ENCODE peak calls at places on chromosome 18, in ten cellular contexts. Z is activated CD8-positive, alpha-beta memory T cell treated with anti-CD3 and anti-CD28 coated beads for 24 hours; X is stimulated activated CD4-positive, alpha-beta T cell treated with anti-CD3 and anti-CD28 coated beads, TNF-alpha, amount 100 ng/mL, for 4 hours; G is sciatic nerve; F is psoas muscle; A is HS-5; N is COR-L47; D is amniotic stem cell; S is cardiac muscle cell; M is Right ventricle myocardium superior. K is an unnamed sample.

GRCh38 chr18:21656402-21656801 is 44.3 kb downstream of the SNRPD1 start:
- DNase-seq in Z (no peak), X (no peak), G (no peak), F (no peak), A (peak), N (no peak), D (peak), S (no peak), M (no peak), K (no peak)

GRCh38 chr18:9104244-9104901 is 1.9 kb downstream of the NDUFV2 start:
- DNase-seq in Z (no peak), X (no peak), G (no peak), F (no peak), A (no peak), N (no peak), D (no peak), S (no peak), M (no peak), K (no peak)

GRCh38 chr18:59155140-59155539 is 15.5 kb downstream of the SEC11C start:
- DNase-seq in Z (no peak), X (no peak), G (no peak), F (no peak), A (peak), N (no peak), D (peak), S (no peak), M (no peak), K (no peak)

GRCh38 chr18:58005885-58006523 is 38.0 kb upstream of the NEDD4L start:
- DNase-seq in Z (no peak), X (no peak), G (no peak), F (no peak), A (peak), N (no peak), D (no peak), S (no peak), M (no peak), K (no peak)

GRCh38 chr18:55886886-55887285 is 298.9 kb upstream of the TCF4 start:
- DNase-seq in Z (no peak), X (no peak), G (no peak), F (no peak), A (no peak), N (no peak), D (no peak), S (no peak), M (no peak), K (no peak)

GRCh38 chr18:23703057-23703986 is 14.1 kb downstream of the LAMA3 start:
- DNase-seq in Z (no peak), X (no peak), G (no peak), F (no peak), A (no peak), N (peak), D (peak), S (peak), M (no peak), K (peak)

GRCh38 chr18:1467461-1467964 is 562.8 kb downstream of the ADCYAP1 start:
- DNase-seq in Z (no peak), X (no peak), G (no peak), F (no peak), A (no peak), N (no peak), D (no peak), S (no peak), M (no peak), K (no peak)

GRCh38 chr18:11974741-11975325 is 6.5 kb upstream of the IMPA2 start:
- DNase-seq in Z (no peak), X (no peak), G (peak), F (no peak), A (no peak), N (no peak), D (no peak), S (no peak), M (no peak), K (no peak)

GRCh38 chr18:33839452-33840225 is 261.6 kb downstream of the ASXL3 start:
- DNase-seq in Z (no peak), X (no peak), G (no peak), F (peak), A (no peak), N (peak), D (peak), S (peak), M (no peak), K (peak)

GRCh38 chr18:76459687-76460350 is 35.2 kb downstream of the ZNF516 start:
- DNase-seq in Z (peak), X (no peak), G (peak), F (peak), A (peak), N (no peak), D (peak), S (no peak), M (no peak), K (no peak)

GRCh38 chr18:50422286-50422898 is 47.5 kb downstream of the SKA1 start:
- DNase-seq in Z (no peak), X (no peak), G (no peak), F (no peak), A (no peak), N (no peak), D (no peak), S (no peak), M (no peak), K (no peak)

GRCh38 chr18:51107082-51107481 is 77.1 kb downstream of the SMAD4 start:
- DNase-seq in Z (no peak), X (no peak), G (no peak), F (no peak), A (no peak), N (no peak), D (no peak), S (no peak), M (no peak), K (no peak)

GRCh38 chr18:2494921-2495320 is 76.4 kb downstream of the METTL4 start:
- DNase-seq in Z (no peak), X (no peak), G (no peak), F (no peak), A (no peak), N (no peak), D (no peak), S (no peak), M (no peak), K (no peak)

GRCh38 chr18:45050712-45051639 is 370.3 kb downstream of the SETBP1 start:
- DNase-seq in Z (no peak), X (no peak), G (no peak), F (no peak), A (peak), N (no peak), D (peak), S (no peak), M (no peak), K (no peak)

GRCh38 chr18:12657048-12657848 is 659 bp downstream of the SPIRE1 start:
- DNase-seq in Z (no peak), X (no peak), G (peak), F (peak), A (no peak), N (peak), D (no peak), S (peak), M (peak), K (peak)

GRCh38 chr18:21851327-21851961 is 110.9 kb downstream of the MIB1 start:
- DNase-seq in Z (no peak), X (no peak), G (no peak), F (no peak), A (no peak), N (peak), D (no peak), S (no peak), M (no peak), K (no peak)

GRCh38 chr18:25072205-25072604 is 279.8 kb downstream of the ZNF521 start:
- DNase-seq in Z (no peak), X (no peak), G (no peak), F (no peak), A (no peak), N (no peak), D (no peak), S (no peak), M (no peak), K (no peak)

GRCh38 chr18:44695503-44695902 is 14.8 kb downstream of the SETBP1 start:
- DNase-seq in Z (no peak), X (no peak), G (no peak), F (no peak), A (no peak), N (no peak), D (no peak), S (no peak), M (no peak), K (no peak)

GRCh38 chr18:44149706-44150105 is 531.0 kb upstream of the SETBP1 start:
- DNase-seq in Z (no peak), X (no peak), G (no peak), F (no peak), A (peak), N (no peak), D (peak), S (no peak), M (no peak), K (no peak)

GRCh38 chr18:76588591-76589303 is 93.7 kb upstream of the ZNF516 start:
- DNase-seq in Z (no peak), X (no peak), G (no peak), F (no peak), A (no peak), N (no peak), D (no peak), S (peak), M (no peak), K (no peak)

GRCh38 chr18:31977270-31977872 is 34.4 kb upstream of the TRAPPC8 start:
- DNase-seq in Z (no peak), X (no peak), G (no peak), F (no peak), A (no peak), N (peak), D (no peak), S (peak), M (no peak), K (peak)

GRCh38 chr18:9617006-9617542 is 2.7 kb upstream of the PPP4R1 start:
- DNase-seq in Z (no peak), X (no peak), G (no peak), F (no peak), A (no peak), N (no peak), D (no peak), S (no peak), M (no peak), K (no peak)

GRCh38 chr18:48634491-48634890 is 95.7 kb downstream of the CTIF start:
- DNase-seq in Z (no peak), X (no peak), G (no peak), F (no peak), A (no peak), N (no peak), D (no peak), S (no peak), M (no peak), K (no peak)

GRCh38 chr18:58186258-58186948 is 142.4 kb downstream of the NEDD4L start:
- DNase-seq in Z (no peak), X (no peak), G (no peak), F (no peak), A (no peak), N (no peak), D (peak), S (peak), M (no peak), K (no peak)

GRCh38 chr18:11310476-11311086 is 161.2 kb upstream of the PIEZO2 start:
- DNase-seq in Z (no peak), X (no peak), G (peak), F (peak), A (no peak), N (peak), D (peak), S (peak), M (peak), K (peak)

GRCh38 chr18:25321869-25322268 is 30.1 kb downstream of the ZNF521 start:
- DNase-seq in Z (no peak), X (no peak), G (no peak), F (no peak), A (no peak), N (no peak), D (no peak), S (no peak), M (no peak), K (no peak)

GRCh38 chr18:11733031-11733430 is 44.0 kb downstream of the GNAL start:
- DNase-seq in Z (peak), X (peak), G (peak), F (peak), A (no peak), N (peak), D (no peak), S (peak), M (peak), K (peak)

GRCh38 chr18:24270937-24271380 is 126.7 kb downstream of the OSBPL1A start:
- DNase-seq in Z (no peak), X (no peak), G (no peak), F (no peak), A (peak), N (no peak), D (no peak), S (no peak), M (no peak), K (no peak)

GRCh38 chr18:9091066-9091476 is 11.4 kb upstream of the NDUFV2 start:
- DNase-seq in Z (no peak), X (no peak), G (no peak), F (no peak), A (no peak), N (no peak), D (no peak), S (no peak), M (no peak), K (no peak)

GRCh38 chr18:5315838-5316237 is 20.3 kb upstream of the ZBTB14 start:
- DNase-seq in Z (no peak), X (no peak), G (no peak), F (no peak), A (no peak), N (no peak), D (no peak), S (no peak), M (no peak), K (no peak)

GRCh38 chr18:25433590-25433989 is 81.6 kb upstream of the ZNF521 start:
- DNase-seq in Z (no peak), X (no peak), G (no peak), F (no peak), A (no peak), N (no peak), D (no peak), S (no peak), M (no peak), K (no peak)

GRCh38 chr18:12639990-12640880 is 17.7 kb downstream of the SPIRE1 start:
- DNase-seq in Z (no peak), X (no peak), G (no peak), F (no peak), A (no peak), N (no peak), D (peak), S (no peak), M (no peak), K (no peak)

GRCh38 chr18:45321520-45321919 is 293.8 kb upstream of the SLC14A2 start:
- DNase-seq in Z (no peak), X (no peak), G (no peak), F (peak), A (no peak), N (no peak), D (no peak), S (peak), M (no peak), K (no peak)

K was measured in SK-N-DZ.